ENCODE peak calls at places on chromosomes 2 and 18, in nine cellular contexts. W is posterior cingulate gyrus; T is right lobe of liver; H is HS-5; I is A549; O is activated CD8-positive, alpha-beta memory T cell treated with anti-CD3 and anti-CD28 coated beads, Interleukin-2, amount 50 U/mL, for 48 hours; Y is brain pericyte; K is activated CD4-positive, alpha-beta T cell treated with anti-CD3 and anti-CD28 coated beads, Interleukin-2, amount 50 U/mL, for 1 hour; D is LHCN-M2. G is an unnamed sample.

GRCh38 chr2:142754182-142754581 is 123.3 kb upstream of the KYNU start:
- DNase-seq in K (no peak), I (no peak), W (no peak), O (no peak), D (peak), Y (no peak), H (no peak), T (no peak), G (no peak)

GRCh38 chr2:46003912-46004473 is 293.2 kb upstream of the EPAS1 start:
- DNase-seq in W (no peak), H (no peak), D (no peak), T (no peak), O (no peak), Y (no peak), I (no peak), K (no peak), G (no peak)

GRCh38 chr2:109005686-109006204 is 16.7 kb upstream of the EDAR start:
- DNase-seq in D (peak), Y (no peak), I (no peak), W (no peak), K (no peak), H (no peak), T (peak), O (no peak), G (no peak)

GRCh38 chr2:1798425-1799144 is 54.3 kb upstream of the PXDN start:
- DNase-seq in W (no peak), O (no peak), I (no peak), D (no peak), T (no peak), H (no peak), K (no peak), Y (no peak), G (peak)

GRCh38 chr2:227626580-227627151 is 9.4 kb downstream of the SCYGR4 start:
- DNase-seq in O (no peak), H (no peak), Y (no peak), D (no peak), W (no peak), K (no peak), T (no peak), I (no peak), G (no peak)

GRCh38 chr2:237720962-237721361 is 77.6 kb upstream of the RBM44 start:
- DNase-seq in O (no peak), H (no peak), T (no peak), D (peak), Y (no peak), W (no peak), I (no peak), K (no peak), G (no peak)

GRCh38 chr2:56133931-56134629 is 49.7 kb upstream of the CCDC85A start:
- DNase-seq in H (no peak), Y (no peak), T (no peak), W (no peak), K (no peak), I (no peak), D (no peak), O (no peak), G (no peak)

GRCh38 chr18:23356915-23357421 is 96.1 kb upstream of the RIOK3 start:
- DNase-seq in Y (no peak), D (no peak), W (no peak), T (no peak), I (no peak), K (no peak), O (no peak), H (no peak), G (no peak)